ENCODE peak calls at places on chromosomes 16 and 17, in nine cellular contexts. G is heart right ventricle, S is left ventricle myocardium inferior, R is thyroid gland, A is A549, K is omental fat pad, C is HL-60, Q is esophagus squamous epithelium, B is endothelial cell. N is an unnamed sample.

GRCh38 chr16:66480265-66481080 is 53.4 kb downstream of the BEAN1 start:
- DNase-seq in G (no peak), S (no peak), R (no peak), A (no peak), K (no peak), C (no peak), Q (no peak), B (no peak), N (no peak)

GRCh38 chr17:59292174-59292523 is 39.3 kb upstream of the YPEL2 start:
- DNase-seq in G (no peak), S (no peak), R (no peak), A (no peak), K (no peak), C (no peak), Q (no peak), B (no peak), N (no peak)

GRCh38 chr17:266701-267656 is 85.5 kb upstream of the DOC2B start:
- DNase-seq in G (peak; percentile 48), S (peak; percentile 48), R (no peak), A (no peak), K (no peak), C (no peak), Q (no peak), B (no peak), N (peak; percentile 41)

GRCh38 chr16:15682105-15682570 is 32.1 kb downstream of the NDE1 start:
- DNase-seq in G (no peak), S (no peak), R (peak; percentile 53), A (peak; percentile 80), K (no peak), C (peak; percentile 73), Q (no peak), B (peak; percentile 49), N (peak; percentile 51)

GRCh38 chr17:78142113-78142861 is 3.9 kb upstream of the C17orf99 start:
- DNase-seq in G (no peak), S (no peak), R (peak; percentile 91), A (peak; percentile 87), K (no peak), C (no peak), Q (no peak), B (no peak), N (peak; percentile 86)

GRCh38 chr17:76051071-76051467 is 21.2 kb downstream of the SRP68 start:
- DNase-seq in G (no peak), S (no peak), R (peak; percentile 70), A (no peak), K (no peak), C (no peak), Q (no peak), B (no peak), N (no peak)

GRCh38 chr17:14143678-14144077 is 74.4 kb downstream of the COX10 start:
- DNase-seq in G (no peak), S (no peak), R (no peak), A (no peak), K (no peak), C (no peak), Q (no peak), B (no peak), N (no peak)

GRCh38 chr17:4858880-4859260 is 25.7 kb downstream of the MINK1 start:
- DNase-seq in G (peak; percentile 63), S (peak; percentile 63), R (peak; percentile 67), A (no peak), K (no peak), C (no peak), Q (no peak), B (no peak), N (no peak)

GRCh38 chr17:61254894-61255293 is 144.7 kb upstream of the TBX2 start:
- DNase-seq in G (no peak), S (no peak), R (no peak), A (no peak), K (no peak), C (no peak), Q (no peak), B (no peak), N (no peak)
- TF ChIP-seq CTCF in G (no peak), S (no peak), R (no peak), A (no peak), K (no peak), C (no peak), Q (no peak), B (no peak), N (no peak)

GRCh38 chr16:71461686-71462648 is at the start of gene ZNF23:
- DNase-seq in G (peak; percentile 89), S (peak; percentile 87), R (peak; percentile 85), A (peak; percentile 85), K (peak; percentile 60), C (peak; percentile 83), Q (peak; percentile 18), B (peak; percentile 80), N (peak; percentile 92)
- TF ChIP-seq CTCF in G (no peak), S (peak; percentile 16), R (no peak), A (no peak), K (no peak), C (no peak), Q (no peak), B (no peak), N (peak; percentile 15)

GRCh38 chr17:44847581-44847980 is at the start of gene HIGD1B:
- DNase-seq in G (peak; percentile 44), S (peak; percentile 50), R (no peak), A (no peak), K (no peak), C (no peak), Q (no peak), B (no peak), N (no peak)

GRCh38 chr17:44848961-44849489 is 1.3 kb downstream of the HIGD1B start:
- DNase-seq in G (no peak), S (no peak), R (no peak), A (no peak), K (no peak), C (no peak), Q (no peak), B (no peak), N (no peak)

GRCh38 chr17:44848257-44848795 is 643 bp downstream of the HIGD1B start:
- DNase-seq in G (peak; percentile 34), S (peak; percentile 23), R (no peak), A (no peak), K (no peak), C (no peak), Q (no peak), B (no peak), N (no peak)

GRCh38 chr17:44850025-44850424 is 2.3 kb downstream of the HIGD1B start:
- DNase-seq in G (no peak), S (no peak), R (no peak), A (no peak), K (no peak), C (no peak), Q (no peak), B (no peak), N (no peak)

GRCh38 chr17:44850612-44851011 is 2.9 kb downstream of the HIGD1B start:
- DNase-seq in G (peak; percentile 64), S (peak; percentile 55), R (no peak), A (no peak), K (no peak), C (no peak), Q (no peak), B (no peak), N (no peak)
- TF ChIP-seq CTCF in G (no peak), S (no peak), R (no peak), A (no peak), K (no peak), C (no peak), Q (no peak), B (no peak), N (no peak)

GRCh38 chr16:31331807-31332301 is 23.1 kb upstream of the ITGAX start:
- DNase-seq in G (no peak), S (no peak), R (no peak), A (no peak), K (no peak), C (no peak), Q (no peak), B (no peak), N (no peak)

GRCh38 chr16:31332544-31332943 is 22.4 kb upstream of the ITGAX start:
- DNase-seq in G (no peak), S (no peak), R (no peak), A (no peak), K (no peak), C (no peak), Q (no peak), B (no peak), N (no peak)

GRCh38 chr16:31335431-31335830 is 19.5 kb upstream of the ITGAX start:
- DNase-seq in G (no peak), S (no peak), R (no peak), A (no peak), K (no peak), C (no peak), Q (no peak), B (no peak), N (no peak)

GRCh38 chr16:31334934-31335333 is 20.0 kb upstream of the ITGAX start:
- DNase-seq in G (no peak), S (no peak), R (no peak), A (no peak), K (no peak), C (no peak), Q (no peak), B (no peak), N (no peak)

DNA sequence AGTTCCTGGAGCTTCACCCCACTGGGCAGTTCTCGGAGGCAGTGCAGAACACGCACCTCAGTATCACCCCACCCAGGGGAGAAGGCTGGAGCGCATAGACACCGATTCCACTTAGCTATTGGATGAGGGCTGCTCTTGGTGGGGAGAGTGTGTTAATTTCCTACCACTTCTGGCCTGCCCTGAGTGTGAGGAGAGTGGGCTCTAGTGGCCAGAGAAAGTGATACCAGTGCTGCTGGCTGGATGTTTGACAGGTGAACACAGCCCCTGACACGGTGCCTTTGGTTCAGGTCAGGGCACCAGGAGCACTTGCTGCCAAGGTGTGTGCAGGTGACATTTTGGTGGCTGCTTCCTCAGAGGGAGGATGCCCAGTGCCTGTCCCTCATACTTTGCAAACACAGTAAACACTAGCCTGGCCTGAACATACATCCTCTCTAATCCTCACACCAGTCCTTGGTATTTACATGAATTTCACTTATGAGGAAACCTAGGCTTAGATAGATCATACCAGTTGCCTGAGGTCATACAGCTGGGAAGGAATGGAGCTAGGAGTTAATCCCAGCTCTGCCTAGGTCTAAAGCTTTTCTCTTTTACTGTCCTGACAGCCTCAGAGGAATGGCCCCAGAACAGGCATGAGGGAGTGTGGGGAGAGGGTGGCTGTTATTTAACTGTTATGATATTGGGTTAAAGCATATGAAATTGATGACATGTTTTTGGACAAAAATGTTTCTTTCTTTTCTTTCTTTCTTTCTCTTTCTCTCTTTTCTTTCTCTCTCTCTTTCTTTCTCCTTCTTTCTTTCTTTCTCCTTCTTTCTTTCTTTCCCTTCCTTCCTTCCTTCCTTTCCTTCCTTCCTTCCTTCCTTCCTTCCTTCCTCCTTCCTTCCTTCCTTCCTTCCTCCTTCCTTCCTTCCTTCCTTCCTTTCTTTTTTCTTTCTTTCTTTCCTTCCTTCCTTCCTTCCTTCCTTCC is 21.0 kb upstream of the ITGAX start:
- DNase-seq in G (no peak), S (no peak), R (peak; percentile 9), A (peak; percentile 73), K (no peak), C (peak; percentile 62), Q (no peak), B (no peak), N (no peak)
- TF ChIP-seq CTCF in G (peak; percentile 19), S (peak; percentile 43), R (peak; percentile 18), A (peak; percentile 51), K (no peak), C (peak; percentile 46), Q (peak; percentile 20), B (no peak), N (peak; percentile 31)

DNA sequence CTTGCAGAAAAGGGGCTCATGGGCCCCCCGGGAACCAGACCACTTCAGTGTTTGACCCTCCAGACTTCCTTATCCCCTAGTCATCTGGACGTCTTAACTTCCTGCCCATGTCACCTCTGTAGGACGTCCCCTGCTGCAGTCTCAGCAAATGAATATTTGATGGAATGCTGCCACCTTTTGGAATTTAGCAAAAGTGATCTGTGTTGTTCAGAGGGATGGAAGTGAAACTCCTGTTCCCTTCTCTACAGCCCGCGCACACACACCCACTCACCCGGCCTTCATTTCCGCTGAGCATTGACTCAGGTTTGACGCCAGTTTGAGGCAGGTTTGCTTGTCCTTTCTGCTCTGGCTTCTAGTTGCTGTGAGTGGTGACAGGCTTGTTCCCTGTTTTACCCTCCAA is 507.2 kb upstream of the EEF2KMT start:
- DNase-seq in G (no peak), S (no peak), R (peak; percentile 4), A (peak; percentile 53), K (no peak), C (no peak), Q (no peak), B (peak; percentile 13), N (no peak)
- TF ChIP-seq CTCF in G (no peak), S (no peak), R (peak; percentile 51), A (peak; percentile 23), K (no peak), C (no peak), Q (peak; percentile 5), B (peak; percentile 10), N (no peak)

N was measured in lower lobe of right lung.